ENCODE peak calls at places on chromosomes 4 and X, in eight cellular contexts. One of them, this sample, is unnamed.

GRCh38 chr4:8198206-8198905 is 734 bp upstream of the SH3TC1 start:
- DNase-seq in A549: no peak
- DNase-seq in trophoblast cell: peak; percentile 87
- DNase-seq in small intestine: peak; percentile 44
- DNase-seq in right lobe of liver: peak; percentile 84
- DNase-seq in lung: no peak
- DNase-seq in spleen: peak; percentile 85
- DNase-seq in psoas muscle: no peak
- DNase-seq in this sample: no peak

GRCh38 chrX:54891573-54891972 is 29.1 kb upstream of the TRO start:
- DNase-seq in A549: peak; percentile 1
- DNase-seq in trophoblast cell: peak; percentile 66
- DNase-seq in small intestine: peak; percentile 52
- DNase-seq in right lobe of liver: peak; percentile 46
- DNase-seq in lung: no peak
- DNase-seq in spleen: no peak
- DNase-seq in psoas muscle: no peak
- DNase-seq in this sample: no peak

GRCh38 chr4:151052785-151053184 is 37.7 kb upstream of the LRBA start:
- DNase-seq in A549: no peak
- DNase-seq in trophoblast cell: no peak
- DNase-seq in small intestine: peak; percentile 36
- DNase-seq in right lobe of liver: no peak
- DNase-seq in lung: no peak
- DNase-seq in spleen: no peak
- DNase-seq in psoas muscle: no peak
- DNase-seq in this sample: no peak

GRCh38 chr4:147981305-147981704 is 249.4 kb downstream of the ARHGAP10 start:
- DNase-seq in A549: no peak
- DNase-seq in trophoblast cell: no peak
- DNase-seq in small intestine: no peak
- DNase-seq in right lobe of liver: no peak
- DNase-seq in lung: no peak
- DNase-seq in spleen: no peak
- DNase-seq in psoas muscle: no peak
- DNase-seq in this sample: no peak

GRCh38 chr4:108683479-108683878 is 33.1 kb downstream of the OSTC start:
- DNase-seq in A549: peak; percentile 2
- DNase-seq in trophoblast cell: peak; percentile 18
- DNase-seq in small intestine: peak; percentile 35
- DNase-seq in right lobe of liver: no peak
- DNase-seq in lung: no peak
- DNase-seq in spleen: no peak
- DNase-seq in psoas muscle: no peak
- DNase-seq in this sample: no peak

GRCh38 chrX:19772759-19773623 is 114.4 kb downstream of the SH3KBP1 start:
- DNase-seq in A549: no peak
- DNase-seq in trophoblast cell: no peak
- DNase-seq in small intestine: no peak
- DNase-seq in right lobe of liver: no peak
- DNase-seq in lung: no peak
- DNase-seq in spleen: no peak
- DNase-seq in psoas muscle: no peak
- DNase-seq in this sample: no peak

GRCh38 chrX:65874765-65875164 is 165.1 kb downstream of the VSIG4 start:
- DNase-seq in A549: no peak
- DNase-seq in trophoblast cell: no peak
- DNase-seq in small intestine: no peak
- DNase-seq in right lobe of liver: no peak
- DNase-seq in lung: no peak
- DNase-seq in spleen: no peak
- DNase-seq in psoas muscle: no peak
- DNase-seq in this sample: no peak

GRCh38 chr4:189124149-189124758 is 816.4 kb upstream of the FRG1 start:
- DNase-seq in A549: no peak
- DNase-seq in trophoblast cell: peak; percentile 20
- DNase-seq in small intestine: peak; percentile 32
- DNase-seq in right lobe of liver: no peak
- DNase-seq in lung: no peak
- DNase-seq in spleen: no peak
- DNase-seq in psoas muscle: no peak
- DNase-seq in this sample: no peak

GRCh38 chr4:55175779-55176231 is 50.4 kb upstream of the KDR start:
- DNase-seq in A549: no peak
- DNase-seq in trophoblast cell: peak; percentile 55
- DNase-seq in small intestine: no peak
- DNase-seq in right lobe of liver: no peak
- DNase-seq in lung: no peak
- DNase-seq in spleen: no peak
- DNase-seq in psoas muscle: no peak
- DNase-seq in this sample: no peak

GRCh38 chrX:101429934-101430333 is 21.9 kb downstream of the HNRNPH2 start:
- DNase-seq in A549: no peak
- DNase-seq in trophoblast cell: peak; percentile 20
- DNase-seq in small intestine: no peak
- DNase-seq in right lobe of liver: no peak
- DNase-seq in lung: no peak
- DNase-seq in spleen: no peak
- DNase-seq in psoas muscle: no peak
- DNase-seq in this sample: no peak

GRCh38 chr4:155220025-155220424 is 11.6 kb downstream of the NPY2R start:
- DNase-seq in A549: no peak
- DNase-seq in trophoblast cell: no peak
- DNase-seq in small intestine: no peak
- DNase-seq in right lobe of liver: no peak
- DNase-seq in lung: no peak
- DNase-seq in spleen: no peak
- DNase-seq in psoas muscle: no peak
- DNase-seq in this sample: no peak

GRCh38 chr4:112284662-112285411 is 867 bp downstream of the TIFA start:
- DNase-seq in A549: peak; percentile 10
- DNase-seq in trophoblast cell: peak; percentile 49
- DNase-seq in small intestine: peak; percentile 37
- DNase-seq in right lobe of liver: no peak
- DNase-seq in lung: no peak
- DNase-seq in spleen: peak; percentile 84
- DNase-seq in psoas muscle: no peak
- DNase-seq in this sample: no peak

DNA sequence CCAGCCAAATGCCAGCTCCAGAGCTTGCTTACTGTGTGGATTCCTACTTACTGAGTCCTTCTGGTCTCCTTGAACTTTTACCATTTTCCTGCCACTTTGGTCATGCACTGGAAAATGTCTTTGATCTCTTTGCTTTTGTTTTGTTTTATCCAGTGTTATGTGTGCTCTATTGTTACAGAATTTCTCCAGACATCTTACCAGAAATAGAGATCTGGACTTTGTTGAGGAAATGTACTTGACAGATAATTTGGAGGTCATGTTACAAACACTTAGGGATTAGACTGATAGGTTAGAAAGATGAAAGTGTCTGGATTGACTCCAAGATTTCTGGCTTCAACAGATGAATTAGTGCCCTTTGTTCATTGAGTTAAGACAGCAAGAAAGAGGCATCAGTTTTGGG is 5.7 kb upstream of the ZNF330 start:
- DNase-seq in A549: no peak
- DNase-seq in trophoblast cell: no peak
- DNase-seq in small intestine: no peak
- DNase-seq in right lobe of liver: no peak
- DNase-seq in lung: no peak
- DNase-seq in spleen: no peak
- DNase-seq in psoas muscle: no peak
- DNase-seq in this sample: no peak
- H3K27ac ChIP-seq in A549: no peak overlapping the region
- H3K27ac ChIP-seq in trophoblast cell: no peak overlapping the region
- H3K27ac ChIP-seq in small intestine: no peak overlapping the region
- H3K27ac ChIP-seq in right lobe of liver: no peak overlapping the region
- H3K27ac ChIP-seq in lung: peak overlapping the region; percentile 3
- H3K27ac ChIP-seq in spleen: no peak overlapping the region
- H3K27ac ChIP-seq in psoas muscle: no peak overlapping the region
- H3K27ac ChIP-seq in this sample: no peak overlapping the region

GRCh38 chr4:78938868-78939666 is at the start of gene PAQR3:
- DNase-seq in A549: peak; percentile 72
- DNase-seq in trophoblast cell: peak; percentile 91
- DNase-seq in small intestine: peak; percentile 85
- DNase-seq in right lobe of liver: peak; percentile 88
- DNase-seq in lung: peak; percentile 87
- DNase-seq in spleen: peak; percentile 98
- DNase-seq in psoas muscle: peak; percentile 87
- DNase-seq in this sample: peak; percentile 77

GRCh38 chr4:78937837-78938236 is 1.4 kb downstream of the PAQR3 start:
- DNase-seq in A549: no peak
- DNase-seq in trophoblast cell: peak; percentile 61
- DNase-seq in small intestine: no peak
- DNase-seq in right lobe of liver: no peak
- DNase-seq in lung: no peak
- DNase-seq in spleen: no peak
- DNase-seq in psoas muscle: no peak
- DNase-seq in this sample: no peak

GRCh38 chr4:78938474-78938867 is 767 bp downstream of the PAQR3 start:
- DNase-seq in A549: no peak
- DNase-seq in trophoblast cell: peak; percentile 4
- DNase-seq in small intestine: peak; percentile 15
- DNase-seq in right lobe of liver: no peak
- DNase-seq in lung: no peak
- DNase-seq in spleen: no peak
- DNase-seq in psoas muscle: no peak
- DNase-seq in this sample: no peak

GRCh38 chr4:78940752-78941151 is 1.5 kb upstream of the PAQR3 start:
- DNase-seq in A549: no peak
- DNase-seq in trophoblast cell: no peak
- DNase-seq in small intestine: peak; percentile 9
- DNase-seq in right lobe of liver: no peak
- DNase-seq in lung: no peak
- DNase-seq in spleen: no peak
- DNase-seq in psoas muscle: no peak
- DNase-seq in this sample: no peak

GRCh38 chr4:78939667-78940008 is 400 bp upstream of the PAQR3 start:
- DNase-seq in A549: no peak
- DNase-seq in trophoblast cell: no peak
- DNase-seq in small intestine: no peak
- DNase-seq in right lobe of liver: no peak
- DNase-seq in lung: no peak
- DNase-seq in spleen: no peak
- DNase-seq in psoas muscle: no peak
- DNase-seq in this sample: no peak
- H3K27ac ChIP-seq in A549: peak overlapping the region; percentile 98
- H3K27ac ChIP-seq in trophoblast cell: no peak overlapping the region
- H3K27ac ChIP-seq in small intestine: peak overlapping the region; percentile 62
- H3K27ac ChIP-seq in right lobe of liver: no peak overlapping the region
- H3K27ac ChIP-seq in lung: no peak overlapping the region
- H3K27ac ChIP-seq in spleen: peak overlapping the region; percentile 83
- H3K27ac ChIP-seq in psoas muscle: peak overlapping the region; percentile 75
- H3K27ac ChIP-seq in this sample: no peak overlapping the region

GRCh38 chr4:160595646-160596045 is 1492.8 kb downstream of the RAPGEF2 start:
- DNase-seq in A549: no peak
- DNase-seq in trophoblast cell: no peak
- DNase-seq in small intestine: no peak
- DNase-seq in right lobe of liver: no peak
- DNase-seq in lung: no peak
- DNase-seq in spleen: no peak
- DNase-seq in psoas muscle: no peak
- DNase-seq in this sample: no peak

GRCh38 chr4:160592258-160592657 is 1489.4 kb downstream of the RAPGEF2 start:
- DNase-seq in A549: no peak
- DNase-seq in trophoblast cell: no peak
- DNase-seq in small intestine: no peak
- DNase-seq in right lobe of liver: no peak
- DNase-seq in lung: no peak
- DNase-seq in spleen: no peak
- DNase-seq in psoas muscle: no peak
- DNase-seq in this sample: no peak
- H3K27ac ChIP-seq in A549: no peak overlapping the region
- H3K27ac ChIP-seq in trophoblast cell: no peak overlapping the region
- H3K27ac ChIP-seq in small intestine: no peak overlapping the region
- H3K27ac ChIP-seq in right lobe of liver: no peak overlapping the region
- H3K27ac ChIP-seq in lung: no peak overlapping the region
- H3K27ac ChIP-seq in spleen: no peak overlapping the region
- H3K27ac ChIP-seq in psoas muscle: no peak overlapping the region
- H3K27ac ChIP-seq in this sample: no peak overlapping the region

GRCh38 chrX:153728095-153728494 is 3.4 kb downstream of the ABCD1 start:
- DNase-seq in A549: no peak
- DNase-seq in trophoblast cell: peak; percentile 27
- DNase-seq in small intestine: no peak
- DNase-seq in right lobe of liver: no peak
- DNase-seq in lung: no peak
- DNase-seq in spleen: peak; percentile 75
- DNase-seq in psoas muscle: no peak
- DNase-seq in this sample: no peak
- H3K27ac ChIP-seq in A549: no peak overlapping the region
- H3K27ac ChIP-seq in trophoblast cell: no peak overlapping the region
- H3K27ac ChIP-seq in small intestine: peak overlapping the region; percentile 96
- H3K27ac ChIP-seq in right lobe of liver: no peak overlapping the region
- H3K27ac ChIP-seq in lung: no peak overlapping the region
- H3K27ac ChIP-seq in spleen: peak overlapping the region; percentile 94
- H3K27ac ChIP-seq in psoas muscle: peak overlapping the region; percentile 85
- H3K27ac ChIP-seq in this sample: no peak overlapping the region

DNA sequence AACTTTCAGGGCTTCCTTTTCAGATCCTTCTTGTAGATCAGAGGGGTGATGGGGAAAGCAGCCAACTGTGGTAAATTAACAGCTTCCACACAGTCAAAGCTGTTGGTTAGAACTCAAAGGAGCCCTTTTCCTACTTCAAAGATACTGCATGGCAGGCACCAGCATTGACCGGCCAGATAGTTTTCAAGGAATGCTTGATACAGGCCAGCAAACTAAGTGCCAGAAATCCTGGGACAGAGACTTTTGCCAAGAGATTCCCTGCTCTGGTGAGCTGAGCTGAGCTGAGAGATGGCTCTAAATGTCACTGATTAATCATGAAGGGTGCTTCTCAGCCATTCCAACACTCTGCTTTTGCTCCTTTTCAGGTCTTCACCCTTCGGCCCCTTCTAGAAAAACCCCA is 131.5 kb upstream of the MED14 start:
- DNase-seq in A549: no peak
- DNase-seq in trophoblast cell: peak; percentile 40
- DNase-seq in small intestine: no peak
- DNase-seq in right lobe of liver: no peak
- DNase-seq in lung: no peak
- DNase-seq in spleen: no peak
- DNase-seq in psoas muscle: no peak
- DNase-seq in this sample: no peak
- H3K27ac ChIP-seq in A549: peak overlapping the region; percentile 50
- H3K27ac ChIP-seq in trophoblast cell: no peak overlapping the region
- H3K27ac ChIP-seq in small intestine: no peak overlapping the region
- H3K27ac ChIP-seq in right lobe of liver: no peak overlapping the region
- H3K27ac ChIP-seq in lung: peak overlapping the region; percentile 60
- H3K27ac ChIP-seq in spleen: no peak overlapping the region
- H3K27ac ChIP-seq in psoas muscle: peak overlapping the region; percentile 72
- H3K27ac ChIP-seq in this sample: peak overlapping the region; percentile 70

GRCh38 chr4:142585411-142585810 is 260.7 kb downstream of the INPP4B start:
- DNase-seq in A549: no peak
- DNase-seq in trophoblast cell: no peak
- DNase-seq in small intestine: no peak
- DNase-seq in right lobe of liver: no peak
- DNase-seq in lung: no peak
- DNase-seq in spleen: no peak
- DNase-seq in psoas muscle: no peak
- DNase-seq in this sample: no peak
- H3K27ac ChIP-seq in A549: no peak overlapping the region
- H3K27ac ChIP-seq in trophoblast cell: no peak overlapping the region
- H3K27ac ChIP-seq in small intestine: no peak overlapping the region
- H3K27ac ChIP-seq in right lobe of liver: no peak overlapping the region
- H3K27ac ChIP-seq in lung: no peak overlapping the region
- H3K27ac ChIP-seq in spleen: no peak overlapping the region
- H3K27ac ChIP-seq in psoas muscle: no peak overlapping the region
- H3K27ac ChIP-seq in this sample: no peak overlapping the region

This sample was measured in RWPE2.